ENCODE peak calls at places on chromosome 19, in eight cellular contexts. One of them, this sample, is unnamed.

GRCh38 chr19:6229951-6230712 is 49.6 kb downstream of the MLLT1 start:
- DNase-seq in Peyer's patch: no peak
- DNase-seq in esophagus squamous epithelium: no peak
- DNase-seq in adrenal gland: no peak
- DNase-seq in HCT116: peak
- DNase-seq in body of pancreas: no peak
- DNase-seq in endothelial cell of umbilical vein: no peak
- DNase-seq in transverse colon: no peak
- DNase-seq in this sample: no peak

GRCh38 chr19:30881986-30882385 is 467.2 kb downstream of the TSHZ3 start:
- DNase-seq in Peyer's patch: no peak
- DNase-seq in esophagus squamous epithelium: no peak
- DNase-seq in adrenal gland: no peak
- DNase-seq in HCT116: no peak
- DNase-seq in body of pancreas: no peak
- DNase-seq in endothelial cell of umbilical vein: no peak
- DNase-seq in transverse colon: no peak
- DNase-seq in this sample: no peak

GRCh38 chr19:55232284-55232597 is 3.7 kb upstream of the TMEM86B start:
- DNase-seq in Peyer's patch: no peak
- DNase-seq in esophagus squamous epithelium: no peak
- DNase-seq in adrenal gland: no peak
- DNase-seq in HCT116: no peak
- DNase-seq in body of pancreas: no peak
- DNase-seq in endothelial cell of umbilical vein: no peak
- DNase-seq in transverse colon: no peak
- DNase-seq in this sample: no peak

GRCh38 chr19:44607049-44607448 is 6.3 kb upstream of the IGSF23 start:
- DNase-seq in Peyer's patch: no peak
- DNase-seq in esophagus squamous epithelium: no peak
- DNase-seq in adrenal gland: no peak
- DNase-seq in HCT116: no peak
- DNase-seq in body of pancreas: no peak
- DNase-seq in endothelial cell of umbilical vein: peak
- DNase-seq in transverse colon: no peak
- DNase-seq in this sample: no peak

GRCh38 chr19:31539386-31539785 is 190.2 kb upstream of the TSHZ3 start:
- DNase-seq in Peyer's patch: no peak
- DNase-seq in esophagus squamous epithelium: no peak
- DNase-seq in adrenal gland: no peak
- DNase-seq in HCT116: no peak
- DNase-seq in body of pancreas: no peak
- DNase-seq in endothelial cell of umbilical vein: no peak
- DNase-seq in transverse colon: no peak
- DNase-seq in this sample: no peak

GRCh38 chr19:56476671-56477428 is at the start of gene ZNF667:
- DNase-seq in Peyer's patch: no peak
- DNase-seq in esophagus squamous epithelium: no peak
- DNase-seq in adrenal gland: peak
- DNase-seq in HCT116: no peak
- DNase-seq in body of pancreas: no peak
- DNase-seq in endothelial cell of umbilical vein: peak
- DNase-seq in transverse colon: no peak
- DNase-seq in this sample: peak

GRCh38 chr19:33350538-33351309 is 22.8 kb upstream of the CEBPG start:
- DNase-seq in Peyer's patch: no peak
- DNase-seq in esophagus squamous epithelium: no peak
- DNase-seq in adrenal gland: no peak
- DNase-seq in HCT116: no peak
- DNase-seq in body of pancreas: no peak
- DNase-seq in endothelial cell of umbilical vein: no peak
- DNase-seq in transverse colon: no peak
- DNase-seq in this sample: no peak

GRCh38 chr19:6417713-6418561 is 6.7 kb downstream of the KHSRP start:
- DNase-seq in Peyer's patch: no peak
- DNase-seq in esophagus squamous epithelium: no peak
- DNase-seq in adrenal gland: peak
- DNase-seq in HCT116: no peak
- DNase-seq in body of pancreas: no peak
- DNase-seq in endothelial cell of umbilical vein: peak
- DNase-seq in transverse colon: no peak
- DNase-seq in this sample: no peak

GRCh38 chr19:29524912-29525870 is 603 bp upstream of the VSTM2B start:
- DNase-seq in Peyer's patch: no peak
- DNase-seq in esophagus squamous epithelium: no peak
- DNase-seq in adrenal gland: no peak
- DNase-seq in HCT116: no peak
- DNase-seq in body of pancreas: no peak
- DNase-seq in endothelial cell of umbilical vein: no peak
- DNase-seq in transverse colon: no peak
- DNase-seq in this sample: no peak

GRCh38 chr19:7987084-7987768 is 18.2 kb downstream of the ELAVL1 start:
- DNase-seq in Peyer's patch: no peak
- DNase-seq in esophagus squamous epithelium: no peak
- DNase-seq in adrenal gland: no peak
- DNase-seq in HCT116: no peak
- DNase-seq in body of pancreas: no peak
- DNase-seq in endothelial cell of umbilical vein: no peak
- DNase-seq in transverse colon: no peak
- DNase-seq in this sample: no peak

GRCh38 chr19:2567580-2567979 is 91.7 kb downstream of the GADD45B start:
- DNase-seq in Peyer's patch: no peak
- DNase-seq in esophagus squamous epithelium: no peak
- DNase-seq in adrenal gland: peak
- DNase-seq in HCT116: no peak
- DNase-seq in body of pancreas: no peak
- DNase-seq in endothelial cell of umbilical vein: no peak
- DNase-seq in transverse colon: peak
- DNase-seq in this sample: no peak

GRCh38 chr19:2813235-2814160 is 6.2 kb upstream of the ZNF554 start:
- DNase-seq in Peyer's patch: no peak
- DNase-seq in esophagus squamous epithelium: no peak
- DNase-seq in adrenal gland: no peak
- DNase-seq in HCT116: no peak
- DNase-seq in body of pancreas: no peak
- DNase-seq in endothelial cell of umbilical vein: no peak
- DNase-seq in transverse colon: no peak
- DNase-seq in this sample: no peak

GRCh38 chr19:18777156-18777724 is 13.9 kb downstream of the COMP start:
- DNase-seq in Peyer's patch: no peak
- DNase-seq in esophagus squamous epithelium: no peak
- DNase-seq in adrenal gland: no peak
- DNase-seq in HCT116: no peak
- DNase-seq in body of pancreas: no peak
- DNase-seq in endothelial cell of umbilical vein: no peak
- DNase-seq in transverse colon: no peak
- DNase-seq in this sample: no peak

DNA sequence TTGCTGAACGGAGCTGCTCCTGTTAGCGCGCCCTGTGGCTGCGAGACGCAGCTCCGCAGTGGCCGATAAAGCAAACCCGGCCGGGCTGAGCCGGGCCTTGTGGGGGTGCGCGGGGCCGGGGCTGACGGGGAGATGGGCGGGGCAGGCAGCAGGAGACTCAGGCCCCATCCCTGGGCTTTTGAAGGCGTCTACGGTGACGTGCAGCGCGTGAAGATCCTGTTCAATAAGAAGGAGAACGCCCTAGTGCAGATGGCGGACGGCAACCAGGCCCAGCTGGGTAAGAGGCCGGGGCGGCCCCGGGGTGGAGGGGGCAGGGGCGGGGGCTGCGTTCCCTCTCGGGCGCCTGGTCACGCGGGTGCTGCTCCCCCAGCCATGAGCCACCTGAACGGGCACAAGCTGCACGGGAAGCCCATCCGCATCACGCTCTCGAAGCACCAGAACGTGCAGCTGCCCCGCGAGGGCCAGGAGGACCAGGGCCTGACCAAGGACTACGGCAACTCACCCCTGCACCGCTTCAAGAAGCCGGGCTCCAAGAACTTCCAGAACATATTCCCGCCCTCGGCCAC is 11.0 kb downstream of the PTBP1 start:
- DNase-seq in Peyer's patch: no peak
- DNase-seq in esophagus squamous epithelium: no peak
- DNase-seq in adrenal gland: no peak
- DNase-seq in HCT116: no peak
- DNase-seq in body of pancreas: no peak
- DNase-seq in endothelial cell of umbilical vein: no peak
- DNase-seq in transverse colon: no peak
- DNase-seq in this sample: no peak
- TF ChIP-seq POLR2A in Peyer's patch: no peak
- TF ChIP-seq POLR2A in esophagus squamous epithelium: no peak
- TF ChIP-seq POLR2A in adrenal gland: no peak
- TF ChIP-seq POLR2A in HCT116: no peak
- TF ChIP-seq POLR2A in body of pancreas: no peak
- TF ChIP-seq POLR2A in endothelial cell of umbilical vein: no peak
- TF ChIP-seq POLR2A in transverse colon: no peak
- TF ChIP-seq POLR2A in this sample: no peak

GRCh38 chr19:12918253-12918652 is 840 bp downstream of the SYCE2 start:
- DNase-seq in Peyer's patch: no peak
- DNase-seq in esophagus squamous epithelium: no peak
- DNase-seq in adrenal gland: no peak
- DNase-seq in HCT116: no peak
- DNase-seq in body of pancreas: no peak
- DNase-seq in endothelial cell of umbilical vein: no peak
- DNase-seq in transverse colon: no peak
- DNase-seq in this sample: no peak

GRCh38 chr19:12913011-12913561 is 6.0 kb downstream of the SYCE2 start:
- DNase-seq in Peyer's patch: peak
- DNase-seq in esophagus squamous epithelium: no peak
- DNase-seq in adrenal gland: peak
- DNase-seq in HCT116: no peak
- DNase-seq in body of pancreas: peak
- DNase-seq in endothelial cell of umbilical vein: peak
- DNase-seq in transverse colon: peak
- DNase-seq in this sample: no peak

GRCh38 chr19:12913871-12914690 is 5.0 kb downstream of the SYCE2 start:
- DNase-seq in Peyer's patch: peak
- DNase-seq in esophagus squamous epithelium: no peak
- DNase-seq in adrenal gland: peak
- DNase-seq in HCT116: no peak
- DNase-seq in body of pancreas: no peak
- DNase-seq in endothelial cell of umbilical vein: no peak
- DNase-seq in transverse colon: peak
- DNase-seq in this sample: no peak
- TF ChIP-seq POLR2A in Peyer's patch: no peak
- TF ChIP-seq POLR2A in esophagus squamous epithelium: no peak
- TF ChIP-seq POLR2A in adrenal gland: no peak
- TF ChIP-seq POLR2A in HCT116: no peak
- TF ChIP-seq POLR2A in body of pancreas: no peak
- TF ChIP-seq POLR2A in endothelial cell of umbilical vein: no peak
- TF ChIP-seq POLR2A in transverse colon: no peak
- TF ChIP-seq POLR2A in this sample: no peak

GRCh38 chr19:48274938-48275337 is 5.1 kb downstream of the ZNF114 start:
- DNase-seq in Peyer's patch: peak
- DNase-seq in esophagus squamous epithelium: no peak
- DNase-seq in adrenal gland: no peak
- DNase-seq in HCT116: no peak
- DNase-seq in body of pancreas: no peak
- DNase-seq in endothelial cell of umbilical vein: no peak
- DNase-seq in transverse colon: no peak
- DNase-seq in this sample: no peak

GRCh38 chr19:48274173-48274572 is 4.3 kb downstream of the ZNF114 start:
- DNase-seq in Peyer's patch: no peak
- DNase-seq in esophagus squamous epithelium: no peak
- DNase-seq in adrenal gland: no peak
- DNase-seq in HCT116: no peak
- DNase-seq in body of pancreas: no peak
- DNase-seq in endothelial cell of umbilical vein: no peak
- DNase-seq in transverse colon: no peak
- DNase-seq in this sample: no peak

DNA sequence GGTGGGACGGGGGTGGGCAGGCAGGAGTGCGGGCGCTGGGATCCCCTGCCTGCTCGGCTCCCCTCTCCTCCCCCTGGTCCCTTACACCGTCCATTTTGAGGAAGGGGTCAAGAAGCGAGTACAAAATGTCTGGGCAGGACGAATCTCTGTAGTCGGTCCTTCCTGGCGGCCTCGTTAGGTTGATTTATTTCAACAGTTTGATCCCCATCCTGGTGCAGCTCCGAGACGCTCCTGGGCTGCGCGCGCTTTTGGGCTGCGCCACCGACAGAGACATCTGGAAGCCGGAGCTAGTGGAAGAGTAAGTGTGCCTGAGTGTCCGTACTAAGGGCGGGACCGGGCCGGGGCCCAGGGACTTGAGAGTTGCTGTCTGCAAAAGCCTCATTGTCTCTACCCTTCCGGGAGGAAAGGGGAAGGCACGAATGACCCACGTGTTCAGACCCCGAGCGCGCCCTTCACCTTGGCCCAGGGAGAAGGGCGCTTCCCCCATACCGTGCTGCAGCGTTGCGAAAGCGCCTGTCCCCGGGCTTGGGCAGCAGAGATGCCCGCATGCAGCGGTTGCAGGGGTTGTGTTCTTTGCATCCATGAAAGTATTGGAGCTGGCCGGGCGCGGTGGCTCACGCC is 1.8 kb downstream of the ZNF114 start:
- DNase-seq in Peyer's patch: peak
- DNase-seq in esophagus squamous epithelium: no peak
- DNase-seq in adrenal gland: peak
- DNase-seq in HCT116: no peak
- DNase-seq in body of pancreas: peak
- DNase-seq in endothelial cell of umbilical vein: peak
- DNase-seq in transverse colon: peak
- DNase-seq in this sample: no peak
- TF ChIP-seq POLR2A in Peyer's patch: no peak
- TF ChIP-seq POLR2A in esophagus squamous epithelium: no peak
- TF ChIP-seq POLR2A in adrenal gland: no peak
- TF ChIP-seq POLR2A in HCT116: peak
- TF ChIP-seq POLR2A in body of pancreas: no peak
- TF ChIP-seq POLR2A in endothelial cell of umbilical vein: no peak
- TF ChIP-seq POLR2A in transverse colon: no peak
- TF ChIP-seq POLR2A in this sample: no peak

GRCh38 chr19:4115050-4115817 is 8.7 kb downstream of the MAP2K2 start:
- DNase-seq in Peyer's patch: peak
- DNase-seq in esophagus squamous epithelium: no peak
- DNase-seq in adrenal gland: peak
- DNase-seq in HCT116: no peak
- DNase-seq in body of pancreas: no peak
- DNase-seq in endothelial cell of umbilical vein: no peak
- DNase-seq in transverse colon: peak
- DNase-seq in this sample: no peak
- TF ChIP-seq POLR2A in Peyer's patch: no peak
- TF ChIP-seq POLR2A in esophagus squamous epithelium: no peak
- TF ChIP-seq POLR2A in adrenal gland: no peak
- TF ChIP-seq POLR2A in HCT116: no peak
- TF ChIP-seq POLR2A in body of pancreas: no peak
- TF ChIP-seq POLR2A in endothelial cell of umbilical vein: no peak
- TF ChIP-seq POLR2A in transverse colon: no peak
- TF ChIP-seq POLR2A in this sample: no peak

This sample was measured in H54.